ENCODE peak calls at places on chromosomes 6 and 20, in seven cellular contexts. B is GM23248, T is HCT116, S is PC-3, Z is MM.1S, J is GM23338, L is neural progenitor cell. I is an unnamed sample.

GRCh38 chr20:62704341-62704948 is 4.2 kb upstream of the NTSR1 start:
- DNase-seq in B (peak), T (peak), S (peak), Z (no peak), J (no peak), L (no peak), I (peak)

GRCh38 chr20:5864873-5865582 is 85.3 kb downstream of the TRMT6 start:
- DNase-seq in B (peak), T (no peak), S (peak), Z (no peak), J (no peak), L (no peak), I (no peak)

GRCh38 chr20:16615199-16615598 is 42.0 kb upstream of the KIF16B start:
- DNase-seq in B (peak), T (no peak), S (peak), Z (no peak), J (peak), L (no peak), I (peak)

GRCh38 chr20:32646486-32646885 is 27.3 kb downstream of the C20orf203 start:
- DNase-seq in B (no peak), T (no peak), S (no peak), Z (no peak), J (no peak), L (no peak), I (no peak)

GRCh38 chr20:59696476-59696875 is 92.1 kb downstream of the PHACTR3 start:
- DNase-seq in B (no peak), T (no peak), S (no peak), Z (no peak), J (no peak), L (no peak), I (no peak)

GRCh38 chr20:64102647-64103354 is 4.6 kb downstream of the NPBWR2 start:
- DNase-seq in B (no peak), T (no peak), S (no peak), Z (no peak), J (peak), L (peak), I (peak)

GRCh38 chr20:63007472-63007721 is 633 bp upstream of the BHLHE23 start:
- DNase-seq in B (no peak), T (no peak), S (no peak), Z (no peak), J (no peak), L (peak), I (no peak)

GRCh38 chr6:134015719-134016557 is 36.5 kb downstream of the SLC2A12 start:
- DNase-seq in B (no peak), T (no peak), S (peak), Z (no peak), J (no peak), L (no peak), I (no peak)

GRCh38 chr20:33653218-33653899 is 8.8 kb upstream of the C20orf144 start:
- DNase-seq in B (peak), T (peak), S (peak), Z (no peak), J (peak), L (peak), I (peak)

GRCh38 chr6:112086744-112087135 is 542 bp downstream of the TUBE1 start:
- DNase-seq in B (peak), T (peak), S (peak), Z (peak), J (peak), L (peak), I (peak)

GRCh38 chr6:40349566-40350192 is 237.5 kb downstream of the LRFN2 start:
- DNase-seq in B (no peak), T (no peak), S (no peak), Z (no peak), J (no peak), L (no peak), I (no peak)

GRCh38 chr6:31659649-31660223 is 842 bp downstream of the C6orf47 start:
- DNase-seq in B (peak), T (no peak), S (peak), Z (peak), J (peak), L (peak), I (peak)

GRCh38 chr6:124223596-124223995 is 419.9 kb downstream of the NKAIN2 start:
- DNase-seq in B (no peak), T (no peak), S (no peak), Z (no peak), J (peak), L (no peak), I (no peak)

GRCh38 chr6:84835340-84835739 is 70.9 kb upstream of the TBX18 start:
- DNase-seq in B (no peak), T (no peak), S (no peak), Z (no peak), J (no peak), L (no peak), I (no peak)

GRCh38 chr6:162964703-162965140 is 236.9 kb downstream of the PACRG start:
- DNase-seq in B (peak), T (peak), S (peak), Z (no peak), J (no peak), L (no peak), I (peak)

GRCh38 chr6:8645212-8645611 is 209.9 kb upstream of the SLC35B3 start:
- DNase-seq in B (no peak), T (no peak), S (no peak), Z (no peak), J (no peak), L (no peak), I (no peak)

GRCh38 chr20:12941025-12941424 is 67.7 kb upstream of the SPTLC3 start:
- DNase-seq in B (no peak), T (no peak), S (peak), Z (no peak), J (no peak), L (no peak), I (no peak)

GRCh38 chr6:127939442-127940066 is 38.7 kb upstream of the THEMIS start:
- DNase-seq in B (peak), T (no peak), S (peak), Z (peak), J (peak), L (no peak), I (no peak)

GRCh38 chr20:53914861-53915458 is 155.4 kb downstream of the BCAS1 start:
- DNase-seq in B (no peak), T (no peak), S (no peak), Z (no peak), J (peak), L (peak), I (no peak)

GRCh38 chr6:132481189-132481588 is 31.7 kb downstream of the STX7 start:
- DNase-seq in B (no peak), T (no peak), S (no peak), Z (no peak), J (no peak), L (no peak), I (no peak)

GRCh38 chr6:90596967-90597539 is 10.2 kb upstream of the MAP3K7 start:
- DNase-seq in B (no peak), T (no peak), S (no peak), Z (no peak), J (no peak), L (peak), I (no peak)

GRCh38 chr6:139126255-139126654 is 8.6 kb upstream of the HECA start:
- DNase-seq in B (peak), T (no peak), S (peak), Z (no peak), J (no peak), L (no peak), I (no peak)

GRCh38 chr6:97215157-97215769 is 67.8 kb downstream of the MMS22L start:
- DNase-seq in B (peak), T (peak), S (peak), Z (no peak), J (peak), L (peak), I (peak)

GRCh38 chr6:161377116-161377515 is 103.3 kb upstream of the AGPAT4 start:
- DNase-seq in B (no peak), T (no peak), S (no peak), Z (no peak), J (no peak), L (no peak), I (no peak)

GRCh38 chr6:168565112-168565511 is 124.1 kb downstream of the SMOC2 start:
- DNase-seq in B (no peak), T (no peak), S (no peak), Z (no peak), J (no peak), L (no peak), I (no peak)

GRCh38 chr6:37965964-37966676 is 146.6 kb downstream of the ZFAND3 start:
- DNase-seq in B (peak), T (no peak), S (peak), Z (no peak), J (no peak), L (no peak), I (no peak)

GRCh38 chr6:49202923-49203322 is 260.1 kb downstream of the MMUT start:
- DNase-seq in B (no peak), T (no peak), S (no peak), Z (no peak), J (no peak), L (no peak), I (no peak)

GRCh38 chr6:37058084-37058586 is 52.7 kb downstream of the FGD2 start:
- DNase-seq in B (peak), T (no peak), S (peak), Z (no peak), J (no peak), L (no peak), I (no peak)

GRCh38 chr20:16003310-16003709 is 569.9 kb downstream of the KIF16B start:
- DNase-seq in B (no peak), T (no peak), S (no peak), Z (no peak), J (no peak), L (no peak), I (no peak)

GRCh38 chr6:47483853-47484546 is 6.4 kb downstream of the CD2AP start:
- DNase-seq in B (peak), T (no peak), S (peak), Z (no peak), J (no peak), L (no peak), I (no peak)

GRCh38 chr20:6397115-6397514 is 274.3 kb upstream of the FERMT1 start:
- DNase-seq in B (no peak), T (no peak), S (no peak), Z (no peak), J (peak), L (no peak), I (no peak)

GRCh38 chr6:150250826-150251225 is 108.0 kb downstream of the PPP1R14C start:
- DNase-seq in B (peak), T (no peak), S (no peak), Z (no peak), J (peak), L (no peak), I (peak)

GRCh38 chr20:9172908-9173307 is 104.0 kb downstream of the PLCB4 start:
- DNase-seq in B (peak), T (no peak), S (peak), Z (no peak), J (no peak), L (no peak), I (no peak)

GRCh38 chr6:12849420-12850200 is 133.0 kb downstream of the PHACTR1 start:
- DNase-seq in B (peak), T (no peak), S (peak), Z (no peak), J (no peak), L (no peak), I (no peak)

GRCh38 chr6:25700841-25701240 is 48.8 kb downstream of the SCGN start:
- DNase-seq in B (no peak), T (no peak), S (no peak), Z (no peak), J (no peak), L (no peak), I (no peak)

DNA sequence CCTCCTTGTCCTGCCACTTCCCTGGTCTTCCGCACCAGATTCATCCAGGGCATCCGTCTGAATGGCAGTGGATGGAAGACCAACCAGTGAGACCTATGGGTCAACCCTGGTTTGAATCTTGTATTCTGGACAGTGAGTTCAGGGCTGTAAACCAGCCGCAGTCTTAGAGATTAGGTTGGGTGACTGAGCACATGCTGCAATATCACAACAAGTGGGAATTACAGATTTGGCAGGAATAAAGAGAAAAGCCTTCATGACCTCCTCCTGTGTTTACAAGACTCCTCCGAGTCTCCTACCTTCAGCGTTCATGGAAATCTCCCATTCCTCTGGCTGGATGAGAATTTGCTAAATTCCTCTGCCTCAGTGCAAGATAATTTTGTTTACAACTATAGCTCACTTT is 9.9 kb downstream of the ECI2 start:
- DNase-seq in B (peak), T (no peak), S (no peak), Z (no peak), J (no peak), L (no peak), I (no peak)
- H3K4me2 ChIP-seq in B (no peak), T (peak), S (peak), Z (no peak), J (no peak), L (no peak), I (peak)

DNA sequence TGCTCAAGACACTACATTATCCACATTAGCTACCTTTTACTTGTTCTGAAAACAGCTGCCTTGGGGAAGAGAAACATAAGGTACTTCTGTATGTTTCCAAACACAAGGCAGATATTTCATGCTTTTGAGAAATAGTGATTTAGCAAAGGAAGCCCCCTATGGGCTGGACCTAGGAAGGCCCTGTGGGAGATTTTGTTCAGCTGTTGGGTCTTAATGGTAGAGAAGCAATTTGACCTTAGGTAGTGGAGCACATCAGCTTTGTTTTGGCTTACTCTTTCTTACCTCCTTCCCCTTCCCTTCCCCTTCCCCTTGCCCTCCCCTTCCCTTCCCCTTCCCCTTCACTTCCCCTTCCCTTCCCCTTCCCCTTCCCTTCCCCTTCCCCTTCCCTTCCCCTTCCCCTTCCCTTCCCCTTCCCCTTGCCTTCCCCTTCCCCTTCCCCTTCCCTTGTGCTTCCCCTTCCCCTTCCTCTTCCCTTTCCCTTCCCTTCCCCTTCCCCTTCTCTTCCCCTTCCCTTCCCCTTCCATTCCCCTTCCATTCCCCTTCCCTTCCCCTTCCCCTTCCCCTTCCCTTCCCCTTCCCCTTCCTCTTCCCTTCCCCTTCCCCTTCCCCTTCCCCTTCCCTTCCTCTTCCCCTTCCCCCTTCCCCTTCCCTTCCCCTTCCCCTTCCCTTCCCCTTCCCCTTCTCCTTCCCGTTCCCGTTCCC is 84.6 kb downstream of the ANKS1A start:
- DNase-seq in B (no peak), T (no peak), S (no peak), Z (no peak), J (peak), L (no peak), I (no peak)
- TF ChIP-seq EZH2phosphoT487 in B (no peak), T (no peak), S (no peak), Z (no peak), J (no peak), L (no peak), I (no peak)

GRCh38 chr20:61597996-61598395 is 345.9 kb downstream of the CDH4 start:
- DNase-seq in B (no peak), T (no peak), S (no peak), Z (no peak), J (no peak), L (no peak), I (no peak)

GRCh38 chr20:61600061-61600460 is 348.0 kb downstream of the CDH4 start:
- DNase-seq in B (no peak), T (no peak), S (no peak), Z (no peak), J (no peak), L (no peak), I (no peak)

GRCh38 chr20:61601361-61601760 is 349.3 kb downstream of the CDH4 start:
- DNase-seq in B (no peak), T (no peak), S (no peak), Z (no peak), J (no peak), L (no peak), I (no peak)

GRCh38 chr20:61598586-61598985 is 346.5 kb downstream of the CDH4 start:
- DNase-seq in B (no peak), T (no peak), S (no peak), Z (no peak), J (no peak), L (no peak), I (no peak)

GRCh38 chr20:61599061-61599930 is 347.2 kb downstream of the CDH4 start:
- DNase-seq in B (no peak), T (no peak), S (no peak), Z (no peak), J (peak), L (peak), I (no peak)
- TF ChIP-seq EZH2 in B (no peak), T (no peak), S (no peak), Z (no peak), J (no peak), L (no peak), I (no peak)

GRCh38 chr6:30322527-30323501 is 3.9 kb upstream of the TRIM39 start:
- DNase-seq in B (peak), T (no peak), S (peak), Z (no peak), J (no peak), L (peak), I (no peak)
- H3K4me2 ChIP-seq in B (peak), T (no peak), S (peak), Z (no peak), J (peak), L (peak), I (no peak)

GRCh38 chr6:107185570-107185969 is 70.3 kb upstream of the BEND3 start:
- DNase-seq in B (peak), T (no peak), S (peak), Z (no peak), J (peak), L (peak), I (peak)

GRCh38 chr6:107186047-107186446 is 70.7 kb upstream of the BEND3 start:
- DNase-seq in B (no peak), T (no peak), S (no peak), Z (no peak), J (no peak), L (no peak), I (no peak)

GRCh38 chr6:107179004-107179403 is 63.7 kb upstream of the BEND3 start:
- DNase-seq in B (peak), T (peak), S (peak), Z (no peak), J (peak), L (peak), I (no peak)

DNA sequence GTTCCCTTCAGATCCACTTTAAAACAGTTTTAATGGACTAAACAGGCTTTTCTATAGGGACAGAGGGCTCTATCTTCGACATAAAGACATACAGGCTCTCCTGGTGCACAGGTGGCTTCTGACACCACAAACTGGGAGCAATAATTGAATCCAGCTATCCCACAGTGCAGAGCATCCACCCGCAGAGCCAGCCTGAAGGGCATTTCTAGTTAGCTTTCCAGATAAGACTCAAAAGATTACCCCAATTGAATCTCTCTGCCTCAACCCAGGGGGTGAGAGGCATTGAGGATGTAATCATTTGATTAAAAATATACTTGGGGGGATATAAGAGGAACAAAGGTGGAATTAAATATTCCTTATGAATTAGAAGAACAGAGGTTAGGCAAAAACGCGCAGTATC is 64.8 kb upstream of the BEND3 start:
- DNase-seq in B (no peak), T (no peak), S (no peak), Z (no peak), J (no peak), L (no peak), I (no peak)
- TF ChIP-seq EZH2phosphoT487 in B (no peak), T (no peak), S (no peak), Z (no peak), J (no peak), L (no peak), I (no peak)

GRCh38 chr20:3674447-3674846 is 7.4 kb downstream of the ADAM33 start:
- DNase-seq in B (no peak), T (no peak), S (no peak), Z (no peak), J (no peak), L (no peak), I (no peak)
- TF ChIP-seq EZH2 in B (no peak), T (no peak), S (no peak), Z (no peak), J (no peak), L (no peak), I (no peak)

GRCh38 chr20:35395728-35396127 is 16.0 kb downstream of the UQCC1 start:
- DNase-seq in B (peak), T (no peak), S (no peak), Z (no peak), J (no peak), L (no peak), I (no peak)

GRCh38 chr20:35398660-35399144 is 13.1 kb downstream of the UQCC1 start:
- DNase-seq in B (peak), T (no peak), S (no peak), Z (no peak), J (no peak), L (peak), I (no peak)

DNA sequence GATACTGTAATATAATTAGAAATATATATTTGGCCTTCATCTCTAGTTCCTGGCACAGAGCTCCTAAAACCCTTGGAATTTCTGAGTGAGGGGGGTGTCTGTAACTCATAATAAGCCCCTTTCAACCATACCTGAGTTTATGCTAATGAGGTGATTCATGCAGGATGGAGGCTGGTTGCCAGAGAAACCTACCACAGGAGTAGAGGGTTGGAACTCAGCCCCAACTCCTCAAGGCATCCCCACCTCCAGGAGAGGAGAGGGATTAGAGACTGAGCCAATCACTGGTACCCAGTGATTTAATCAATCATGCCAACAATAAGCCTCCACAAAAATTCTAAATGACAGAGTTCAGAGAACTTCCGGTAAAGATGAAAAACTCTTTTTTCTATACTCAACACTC is 17.5 kb downstream of the UQCC1 start:
- DNase-seq in B (no peak), T (no peak), S (no peak), Z (no peak), J (no peak), L (no peak), I (no peak)
- H3K4me2 ChIP-seq in B (no peak), T (no peak), S (no peak), Z (no peak), J (no peak), L (no peak), I (no peak)

GRCh38 chr6:41428402-41428994 is 93.1 kb downstream of the NCR2 start:
- DNase-seq in B (peak), T (no peak), S (no peak), Z (no peak), J (no peak), L (peak), I (peak)
- TF ChIP-seq EZH2phosphoT487 in B (no peak), T (no peak), S (no peak), Z (no peak), J (no peak), L (peak), I (no peak)

GRCh38 chr6:166167258-166167731 is 356 bp downstream of the TBXT start:
- DNase-seq in B (no peak), T (no peak), S (no peak), Z (no peak), J (peak), L (peak), I (no peak)
- TF ChIP-seq EZH2 in B (no peak), T (no peak), S (no peak), Z (no peak), J (peak), L (no peak), I (no peak)

I was measured in hepatocyte.